ENCODE peak calls at places on chromosome 12, in seven cellular contexts. One of them, this sample, is unnamed.

GRCh38 chr12:3252416-3252815 is 175.2 kb downstream of the TSPAN9 start:
- DNase-seq in Kasumi-1: no peak
- DNase-seq in stimulated activated CD4-positive, alpha-beta T cell treated with anti-CD3 and anti-CD28 coated beads, Interleukin-12 subunit alpha, Interleukin-12 subunit beta, amount 100 ng/mL, for 4 hours: no peak
- DNase-seq in HFF-Myc: no peak
- DNase-seq in H4: no peak
- DNase-seq in renal cortical epithelial cell: no peak
- DNase-seq in AML-193: no peak
- DNase-seq in this sample: no peak

GRCh38 chr12:111503116-111503515 is 96.0 kb downstream of the ATXN2 start:
- DNase-seq in H4: no peak
- DNase-seq in stimulated activated CD4-positive, alpha-beta T cell treated with anti-CD3 and anti-CD28 coated beads, Interleukin-12 subunit alpha, Interleukin-12 subunit beta, amount 100 ng/mL, for 4 hours: no peak
- DNase-seq in HFF-Myc: no peak
- DNase-seq in Kasumi-1: no peak
- DNase-seq in AML-193: no peak
- DNase-seq in renal cortical epithelial cell: no peak
- DNase-seq in this sample: no peak

GRCh38 chr12:14853966-14854365 is 10.6 kb upstream of the ART4 start:
- DNase-seq in renal cortical epithelial cell: no peak
- DNase-seq in stimulated activated CD4-positive, alpha-beta T cell treated with anti-CD3 and anti-CD28 coated beads, Interleukin-12 subunit alpha, Interleukin-12 subunit beta, amount 100 ng/mL, for 4 hours: no peak
- DNase-seq in AML-193: no peak
- DNase-seq in HFF-Myc: no peak
- DNase-seq in Kasumi-1: no peak
- DNase-seq in H4: no peak
- DNase-seq in this sample: no peak

GRCh38 chr12:2733493-2734252 is 61.1 kb upstream of the FKBP4 start:
- DNase-seq in H4: no peak
- DNase-seq in HFF-Myc: no peak
- DNase-seq in stimulated activated CD4-positive, alpha-beta T cell treated with anti-CD3 and anti-CD28 coated beads, Interleukin-12 subunit alpha, Interleukin-12 subunit beta, amount 100 ng/mL, for 4 hours: no peak
- DNase-seq in renal cortical epithelial cell: no peak
- DNase-seq in AML-193: no peak
- DNase-seq in Kasumi-1: no peak
- DNase-seq in this sample: no peak

GRCh38 chr12:93015970-93016751 is 87.1 kb upstream of the EEA1 start:
- DNase-seq in Kasumi-1: no peak
- DNase-seq in stimulated activated CD4-positive, alpha-beta T cell treated with anti-CD3 and anti-CD28 coated beads, Interleukin-12 subunit alpha, Interleukin-12 subunit beta, amount 100 ng/mL, for 4 hours: no peak
- DNase-seq in renal cortical epithelial cell: peak
- DNase-seq in AML-193: no peak
- DNase-seq in HFF-Myc: no peak
- DNase-seq in H4: no peak
- DNase-seq in this sample: peak

GRCh38 chr12:130064999-130065398 is 97.3 kb upstream of the FZD10 start:
- DNase-seq in renal cortical epithelial cell: no peak
- DNase-seq in AML-193: no peak
- DNase-seq in Kasumi-1: no peak
- DNase-seq in H4: no peak
- DNase-seq in stimulated activated CD4-positive, alpha-beta T cell treated with anti-CD3 and anti-CD28 coated beads, Interleukin-12 subunit alpha, Interleukin-12 subunit beta, amount 100 ng/mL, for 4 hours: no peak
- DNase-seq in HFF-Myc: no peak
- DNase-seq in this sample: no peak

GRCh38 chr12:111428728-111429175 is 23.0 kb downstream of the SH2B3 start:
- DNase-seq in renal cortical epithelial cell: no peak
- DNase-seq in Kasumi-1: peak
- DNase-seq in H4: no peak
- DNase-seq in stimulated activated CD4-positive, alpha-beta T cell treated with anti-CD3 and anti-CD28 coated beads, Interleukin-12 subunit alpha, Interleukin-12 subunit beta, amount 100 ng/mL, for 4 hours: no peak
- DNase-seq in AML-193: peak
- DNase-seq in HFF-Myc: no peak
- DNase-seq in this sample: no peak

GRCh38 chr12:28457785-28458184 is 267.5 kb downstream of the CCDC91 start:
- DNase-seq in AML-193: no peak
- DNase-seq in HFF-Myc: no peak
- DNase-seq in renal cortical epithelial cell: peak
- DNase-seq in Kasumi-1: no peak
- DNase-seq in stimulated activated CD4-positive, alpha-beta T cell treated with anti-CD3 and anti-CD28 coated beads, Interleukin-12 subunit alpha, Interleukin-12 subunit beta, amount 100 ng/mL, for 4 hours: no peak
- DNase-seq in H4: peak
- DNase-seq in this sample: no peak

GRCh38 chr12:53410951-53411350 is 12.7 kb upstream of the AMHR2 start:
- DNase-seq in stimulated activated CD4-positive, alpha-beta T cell treated with anti-CD3 and anti-CD28 coated beads, Interleukin-12 subunit alpha, Interleukin-12 subunit beta, amount 100 ng/mL, for 4 hours: no peak
- DNase-seq in AML-193: no peak
- DNase-seq in Kasumi-1: no peak
- DNase-seq in H4: no peak
- DNase-seq in renal cortical epithelial cell: no peak
- DNase-seq in HFF-Myc: no peak
- DNase-seq in this sample: no peak

GRCh38 chr12:24851816-24852337 is 97.0 kb downstream of the BCAT1 start:
- DNase-seq in Kasumi-1: peak
- DNase-seq in stimulated activated CD4-positive, alpha-beta T cell treated with anti-CD3 and anti-CD28 coated beads, Interleukin-12 subunit alpha, Interleukin-12 subunit beta, amount 100 ng/mL, for 4 hours: no peak
- DNase-seq in H4: no peak
- DNase-seq in renal cortical epithelial cell: no peak
- DNase-seq in HFF-Myc: no peak
- DNase-seq in AML-193: no peak
- DNase-seq in this sample: no peak

GRCh38 chr12:116368196-116369194 is 91.0 kb upstream of the MED13L start:
- DNase-seq in HFF-Myc: no peak
- DNase-seq in H4: no peak
- DNase-seq in AML-193: no peak
- DNase-seq in renal cortical epithelial cell: peak
- DNase-seq in stimulated activated CD4-positive, alpha-beta T cell treated with anti-CD3 and anti-CD28 coated beads, Interleukin-12 subunit alpha, Interleukin-12 subunit beta, amount 100 ng/mL, for 4 hours: no peak
- DNase-seq in Kasumi-1: no peak
- DNase-seq in this sample: no peak

GRCh38 chr12:116759783-116760581 is 21.9 kb downstream of the RNFT2 start:
- DNase-seq in stimulated activated CD4-positive, alpha-beta T cell treated with anti-CD3 and anti-CD28 coated beads, Interleukin-12 subunit alpha, Interleukin-12 subunit beta, amount 100 ng/mL, for 4 hours: peak
- DNase-seq in AML-193: no peak
- DNase-seq in H4: no peak
- DNase-seq in renal cortical epithelial cell: no peak
- DNase-seq in HFF-Myc: no peak
- DNase-seq in Kasumi-1: no peak
- DNase-seq in this sample: no peak

GRCh38 chr12:93007539-93007938 is 78.4 kb upstream of the EEA1 start:
- DNase-seq in Kasumi-1: no peak
- DNase-seq in stimulated activated CD4-positive, alpha-beta T cell treated with anti-CD3 and anti-CD28 coated beads, Interleukin-12 subunit alpha, Interleukin-12 subunit beta, amount 100 ng/mL, for 4 hours: no peak
- DNase-seq in HFF-Myc: no peak
- DNase-seq in H4: no peak
- DNase-seq in AML-193: no peak
- DNase-seq in renal cortical epithelial cell: no peak
- DNase-seq in this sample: no peak

GRCh38 chr12:62760779-62761178 is 174.2 kb downstream of the PPM1H start:
- DNase-seq in H4: peak
- DNase-seq in AML-193: no peak
- DNase-seq in Kasumi-1: no peak
- DNase-seq in renal cortical epithelial cell: peak
- DNase-seq in stimulated activated CD4-positive, alpha-beta T cell treated with anti-CD3 and anti-CD28 coated beads, Interleukin-12 subunit alpha, Interleukin-12 subunit beta, amount 100 ng/mL, for 4 hours: no peak
- DNase-seq in HFF-Myc: no peak
- DNase-seq in this sample: peak

GRCh38 chr12:100799770-100800169 is 5.2 kb downstream of the ANO4 start:
- DNase-seq in HFF-Myc: no peak
- DNase-seq in H4: peak
- DNase-seq in AML-193: no peak
- DNase-seq in stimulated activated CD4-positive, alpha-beta T cell treated with anti-CD3 and anti-CD28 coated beads, Interleukin-12 subunit alpha, Interleukin-12 subunit beta, amount 100 ng/mL, for 4 hours: no peak
- DNase-seq in Kasumi-1: no peak
- DNase-seq in renal cortical epithelial cell: no peak
- DNase-seq in this sample: no peak

GRCh38 chr12:120674172-120674571 is 12.8 kb upstream of the MLEC start:
- DNase-seq in renal cortical epithelial cell: no peak
- DNase-seq in stimulated activated CD4-positive, alpha-beta T cell treated with anti-CD3 and anti-CD28 coated beads, Interleukin-12 subunit alpha, Interleukin-12 subunit beta, amount 100 ng/mL, for 4 hours: no peak
- DNase-seq in H4: no peak
- DNase-seq in Kasumi-1: no peak
- DNase-seq in AML-193: no peak
- DNase-seq in HFF-Myc: no peak
- DNase-seq in this sample: no peak

GRCh38 chr12:40473979-40474378 is 218.3 kb upstream of the CNTN1 start:
- DNase-seq in HFF-Myc: no peak
- DNase-seq in Kasumi-1: no peak
- DNase-seq in H4: no peak
- DNase-seq in renal cortical epithelial cell: no peak
- DNase-seq in stimulated activated CD4-positive, alpha-beta T cell treated with anti-CD3 and anti-CD28 coated beads, Interleukin-12 subunit alpha, Interleukin-12 subunit beta, amount 100 ng/mL, for 4 hours: no peak
- DNase-seq in AML-193: no peak
- DNase-seq in this sample: no peak

GRCh38 chr12:129789921-129790320 is 113.9 kb downstream of the TMEM132D start:
- DNase-seq in AML-193: no peak
- DNase-seq in Kasumi-1: no peak
- DNase-seq in HFF-Myc: no peak
- DNase-seq in H4: no peak
- DNase-seq in renal cortical epithelial cell: no peak
- DNase-seq in stimulated activated CD4-positive, alpha-beta T cell treated with anti-CD3 and anti-CD28 coated beads, Interleukin-12 subunit alpha, Interleukin-12 subunit beta, amount 100 ng/mL, for 4 hours: no peak
- DNase-seq in this sample: no peak

GRCh38 chr12:75476076-75476475 is 4.5 kb upstream of the GLIPR1 start:
- DNase-seq in stimulated activated CD4-positive, alpha-beta T cell treated with anti-CD3 and anti-CD28 coated beads, Interleukin-12 subunit alpha, Interleukin-12 subunit beta, amount 100 ng/mL, for 4 hours: no peak
- DNase-seq in Kasumi-1: no peak
- DNase-seq in renal cortical epithelial cell: no peak
- DNase-seq in AML-193: no peak
- DNase-seq in HFF-Myc: no peak
- DNase-seq in H4: no peak
- DNase-seq in this sample: no peak

GRCh38 chr12:26461799-26462198 is 266.4 kb downstream of the SSPN start:
- DNase-seq in H4: no peak
- DNase-seq in HFF-Myc: no peak
- DNase-seq in stimulated activated CD4-positive, alpha-beta T cell treated with anti-CD3 and anti-CD28 coated beads, Interleukin-12 subunit alpha, Interleukin-12 subunit beta, amount 100 ng/mL, for 4 hours: no peak
- DNase-seq in renal cortical epithelial cell: no peak
- DNase-seq in AML-193: no peak
- DNase-seq in Kasumi-1: no peak
- DNase-seq in this sample: no peak

GRCh38 chr12:92439397-92439779 is 263.4 kb upstream of the PLEKHG7 start:
- DNase-seq in stimulated activated CD4-positive, alpha-beta T cell treated with anti-CD3 and anti-CD28 coated beads, Interleukin-12 subunit alpha, Interleukin-12 subunit beta, amount 100 ng/mL, for 4 hours: no peak
- DNase-seq in AML-193: no peak
- DNase-seq in renal cortical epithelial cell: peak
- DNase-seq in H4: no peak
- DNase-seq in Kasumi-1: no peak
- DNase-seq in HFF-Myc: no peak
- DNase-seq in this sample: no peak

GRCh38 chr12:112877006-112877405 is 29.8 kb upstream of the OAS1 start:
- DNase-seq in Kasumi-1: no peak
- DNase-seq in renal cortical epithelial cell: no peak
- DNase-seq in HFF-Myc: no peak
- DNase-seq in AML-193: no peak
- DNase-seq in stimulated activated CD4-positive, alpha-beta T cell treated with anti-CD3 and anti-CD28 coated beads, Interleukin-12 subunit alpha, Interleukin-12 subunit beta, amount 100 ng/mL, for 4 hours: no peak
- DNase-seq in H4: no peak
- DNase-seq in this sample: no peak

GRCh38 chr12:79058342-79058741 is 193.8 kb downstream of the SYT1 start:
- DNase-seq in renal cortical epithelial cell: peak
- DNase-seq in stimulated activated CD4-positive, alpha-beta T cell treated with anti-CD3 and anti-CD28 coated beads, Interleukin-12 subunit alpha, Interleukin-12 subunit beta, amount 100 ng/mL, for 4 hours: no peak
- DNase-seq in HFF-Myc: no peak
- DNase-seq in H4: peak
- DNase-seq in AML-193: no peak
- DNase-seq in Kasumi-1: no peak
- DNase-seq in this sample: no peak

GRCh38 chr12:1834186-1834925 is 14.0 kb downstream of the LRTM2 start:
- DNase-seq in HFF-Myc: no peak
- DNase-seq in stimulated activated CD4-positive, alpha-beta T cell treated with anti-CD3 and anti-CD28 coated beads, Interleukin-12 subunit alpha, Interleukin-12 subunit beta, amount 100 ng/mL, for 4 hours: no peak
- DNase-seq in renal cortical epithelial cell: no peak
- DNase-seq in Kasumi-1: no peak
- DNase-seq in H4: no peak
- DNase-seq in AML-193: no peak
- DNase-seq in this sample: no peak

GRCh38 chr12:120669055-120669828 is 17.7 kb upstream of the MLEC start:
- DNase-seq in stimulated activated CD4-positive, alpha-beta T cell treated with anti-CD3 and anti-CD28 coated beads, Interleukin-12 subunit alpha, Interleukin-12 subunit beta, amount 100 ng/mL, for 4 hours: no peak
- DNase-seq in renal cortical epithelial cell: peak
- DNase-seq in H4: no peak
- DNase-seq in HFF-Myc: no peak
- DNase-seq in AML-193: no peak
- DNase-seq in Kasumi-1: no peak
- DNase-seq in this sample: no peak

GRCh38 chr12:115993715-115994114 is 283.8 kb downstream of the MED13L start:
- DNase-seq in Kasumi-1: no peak
- DNase-seq in H4: no peak
- DNase-seq in HFF-Myc: no peak
- DNase-seq in AML-193: no peak
- DNase-seq in stimulated activated CD4-positive, alpha-beta T cell treated with anti-CD3 and anti-CD28 coated beads, Interleukin-12 subunit alpha, Interleukin-12 subunit beta, amount 100 ng/mL, for 4 hours: no peak
- DNase-seq in renal cortical epithelial cell: no peak
- DNase-seq in this sample: no peak

GRCh38 chr12:58393152-58393551 is 451.8 kb downstream of the ATP23 start:
- DNase-seq in renal cortical epithelial cell: peak
- DNase-seq in HFF-Myc: no peak
- DNase-seq in Kasumi-1: no peak
- DNase-seq in H4: no peak
- DNase-seq in AML-193: no peak
- DNase-seq in stimulated activated CD4-positive, alpha-beta T cell treated with anti-CD3 and anti-CD28 coated beads, Interleukin-12 subunit alpha, Interleukin-12 subunit beta, amount 100 ng/mL, for 4 hours: no peak
- DNase-seq in this sample: no peak

GRCh38 chr12:1493781-1494180 is 100.6 kb downstream of the FBXL14 start:
- DNase-seq in AML-193: no peak
- DNase-seq in renal cortical epithelial cell: no peak
- DNase-seq in HFF-Myc: no peak
- DNase-seq in Kasumi-1: no peak
- DNase-seq in H4: no peak
- DNase-seq in stimulated activated CD4-positive, alpha-beta T cell treated with anti-CD3 and anti-CD28 coated beads, Interleukin-12 subunit alpha, Interleukin-12 subunit beta, amount 100 ng/mL, for 4 hours: no peak
- DNase-seq in this sample: no peak

GRCh38 chr12:95173392-95174251 is 43.6 kb downstream of the FGD6 start:
- DNase-seq in renal cortical epithelial cell: peak
- DNase-seq in H4: peak
- DNase-seq in stimulated activated CD4-positive, alpha-beta T cell treated with anti-CD3 and anti-CD28 coated beads, Interleukin-12 subunit alpha, Interleukin-12 subunit beta, amount 100 ng/mL, for 4 hours: no peak
- DNase-seq in Kasumi-1: no peak
- DNase-seq in AML-193: no peak
- DNase-seq in HFF-Myc: peak
- DNase-seq in this sample: no peak

GRCh38 chr12:94140556-94140955 is 7.8 kb upstream of the PLXNC1 start:
- DNase-seq in stimulated activated CD4-positive, alpha-beta T cell treated with anti-CD3 and anti-CD28 coated beads, Interleukin-12 subunit alpha, Interleukin-12 subunit beta, amount 100 ng/mL, for 4 hours: peak
- DNase-seq in HFF-Myc: no peak
- DNase-seq in renal cortical epithelial cell: no peak
- DNase-seq in AML-193: peak
- DNase-seq in H4: peak
- DNase-seq in Kasumi-1: peak
- DNase-seq in this sample: no peak

GRCh38 chr12:6620137-6620884 is 13.1 kb upstream of the CHD4 start:
- DNase-seq in renal cortical epithelial cell: no peak
- DNase-seq in stimulated activated CD4-positive, alpha-beta T cell treated with anti-CD3 and anti-CD28 coated beads, Interleukin-12 subunit alpha, Interleukin-12 subunit beta, amount 100 ng/mL, for 4 hours: peak
- DNase-seq in Kasumi-1: no peak
- DNase-seq in AML-193: no peak
- DNase-seq in H4: no peak
- DNase-seq in HFF-Myc: no peak
- DNase-seq in this sample: no peak

GRCh38 chr12:67772276-67773169 is 124.0 kb downstream of the DYRK2 start:
- DNase-seq in Kasumi-1: no peak
- DNase-seq in H4: no peak
- DNase-seq in AML-193: no peak
- DNase-seq in HFF-Myc: no peak
- DNase-seq in renal cortical epithelial cell: peak
- DNase-seq in stimulated activated CD4-positive, alpha-beta T cell treated with anti-CD3 and anti-CD28 coated beads, Interleukin-12 subunit alpha, Interleukin-12 subunit beta, amount 100 ng/mL, for 4 hours: no peak
- DNase-seq in this sample: peak

GRCh38 chr12:102950107-102950949 is 7.1 kb upstream of the ASCL1 start:
- DNase-seq in HFF-Myc: no peak
- DNase-seq in AML-193: no peak
- DNase-seq in stimulated activated CD4-positive, alpha-beta T cell treated with anti-CD3 and anti-CD28 coated beads, Interleukin-12 subunit alpha, Interleukin-12 subunit beta, amount 100 ng/mL, for 4 hours: no peak
- DNase-seq in renal cortical epithelial cell: no peak
- DNase-seq in Kasumi-1: no peak
- DNase-seq in H4: no peak
- DNase-seq in this sample: peak

GRCh38 chr12:26298785-26299621 is 103.6 kb downstream of the SSPN start:
- DNase-seq in Kasumi-1: peak
- DNase-seq in HFF-Myc: no peak
- DNase-seq in stimulated activated CD4-positive, alpha-beta T cell treated with anti-CD3 and anti-CD28 coated beads, Interleukin-12 subunit alpha, Interleukin-12 subunit beta, amount 100 ng/mL, for 4 hours: no peak
- DNase-seq in AML-193: peak
- DNase-seq in renal cortical epithelial cell: peak
- DNase-seq in H4: peak
- DNase-seq in this sample: no peak

GRCh38 chr12:111645433-111645832 is 40.3 kb downstream of the BRAP start:
- DNase-seq in stimulated activated CD4-positive, alpha-beta T cell treated with anti-CD3 and anti-CD28 coated beads, Interleukin-12 subunit alpha, Interleukin-12 subunit beta, amount 100 ng/mL, for 4 hours: no peak
- DNase-seq in Kasumi-1: no peak
- DNase-seq in renal cortical epithelial cell: peak
- DNase-seq in AML-193: no peak
- DNase-seq in H4: no peak
- DNase-seq in HFF-Myc: no peak
- DNase-seq in this sample: no peak

GRCh38 chr12:104752016-104752415 is 206.1 kb downstream of the SLC41A2 start:
- DNase-seq in AML-193: no peak
- DNase-seq in HFF-Myc: no peak
- DNase-seq in Kasumi-1: no peak
- DNase-seq in H4: no peak
- DNase-seq in renal cortical epithelial cell: no peak
- DNase-seq in stimulated activated CD4-positive, alpha-beta T cell treated with anti-CD3 and anti-CD28 coated beads, Interleukin-12 subunit alpha, Interleukin-12 subunit beta, amount 100 ng/mL, for 4 hours: no peak
- DNase-seq in this sample: no peak

GRCh38 chr12:47779301-47779942 is 6.4 kb downstream of the SLC48A1 start:
- DNase-seq in stimulated activated CD4-positive, alpha-beta T cell treated with anti-CD3 and anti-CD28 coated beads, Interleukin-12 subunit alpha, Interleukin-12 subunit beta, amount 100 ng/mL, for 4 hours: peak
- DNase-seq in HFF-Myc: peak
- DNase-seq in Kasumi-1: peak
- DNase-seq in H4: peak
- DNase-seq in renal cortical epithelial cell: peak
- DNase-seq in AML-193: peak
- DNase-seq in this sample: peak

GRCh38 chr12:13472690-13473089 is 276.2 kb downstream of the EMP1 start:
- DNase-seq in Kasumi-1: no peak
- DNase-seq in stimulated activated CD4-positive, alpha-beta T cell treated with anti-CD3 and anti-CD28 coated beads, Interleukin-12 subunit alpha, Interleukin-12 subunit beta, amount 100 ng/mL, for 4 hours: no peak
- DNase-seq in renal cortical epithelial cell: peak
- DNase-seq in HFF-Myc: no peak
- DNase-seq in H4: peak
- DNase-seq in AML-193: no peak
- DNase-seq in this sample: no peak